ENCODE peak calls at places on chromosomes 12 and 14, in ten cellular contexts. T is BJ, O is sigmoid colon, L is Peyer's patch, E is cardiac muscle cell, N is gastrocnemius medialis, G is Caco-2, B is left ventricle myocardium inferior, X is stomach, U is heart right ventricle. M is an unnamed sample.

GRCh38 chr14:60658909-60659585 is 9.8 kb upstream of the SIX1 start:
- DNase-seq in O (no peak), G (no peak), L (no peak), U (no peak), E (no peak), N (no peak), B (no peak), X (no peak), T (no peak), M (peak; percentile 18)

GRCh38 chr14:21617614-21618013 is 17.1 kb downstream of the OR10G2 start:
- DNase-seq in T (no peak), B (no peak), L (no peak), E (no peak), G (no peak), N (no peak), U (no peak), O (no peak), X (no peak), M (no peak)

GRCh38 chr12:20150835-20151234 is 217.5 kb upstream of the PDE3A start:
- DNase-seq in U (no peak), B (no peak), L (no peak), E (no peak), O (no peak), T (no peak), N (no peak), X (no peak), G (no peak), M (no peak)

GRCh38 chr14:73751157-73751691 is 37.0 kb upstream of the PNMA1 start:
- DNase-seq in O (peak; percentile 69), E (no peak), G (no peak), L (peak; percentile 44), X (no peak), T (no peak), B (no peak), U (no peak), N (no peak), M (no peak)

GRCh38 chr14:82403972-82404371 is 870.3 kb upstream of the SEL1L start:
- DNase-seq in U (no peak), G (no peak), O (no peak), N (no peak), E (peak; percentile 62), T (no peak), B (no peak), X (no peak), L (no peak), M (no peak)

GRCh38 chr12:85784096-85784720 is 52.0 kb downstream of the RASSF9 start:
- DNase-seq in G (no peak), U (no peak), N (no peak), X (no peak), E (no peak), L (no peak), O (no peak), B (no peak), T (no peak), M (peak; percentile 85)

GRCh38 chr12:59973515-59973914 is 377.7 kb downstream of the SLC16A7 start:
- DNase-seq in G (no peak), B (no peak), E (no peak), L (no peak), U (no peak), X (no peak), T (peak; percentile 92), O (no peak), N (no peak), M (peak; percentile 65)

GRCh38 chr14:98233656-98234055 is 1038.3 kb downstream of the BCL11B start:
- DNase-seq in B (no peak), T (no peak), L (no peak), G (no peak), E (no peak), O (no peak), N (no peak), X (no peak), U (no peak), M (peak; percentile 69)

GRCh38 chr14:50425816-50426215 is 29.1 kb upstream of the CDKL1 start:
- DNase-seq in G (no peak), U (no peak), X (no peak), L (no peak), T (peak; percentile 40), E (no peak), N (no peak), O (no peak), B (no peak), M (no peak)

GRCh38 chr14:50421499-50421898 is 24.8 kb upstream of the CDKL1 start:
- DNase-seq in X (no peak), L (no peak), E (no peak), T (no peak), N (no peak), B (no peak), O (no peak), G (no peak), U (no peak), M (no peak)

GRCh38 chr14:50425105-50425504 is 28.4 kb upstream of the CDKL1 start:
- DNase-seq in X (no peak), O (no peak), E (no peak), B (no peak), L (no peak), U (no peak), N (no peak), G (no peak), T (no peak), M (no peak)

GRCh38 chr14:50417853-50418252 is 21.2 kb upstream of the CDKL1 start:
- DNase-seq in B (no peak), U (no peak), O (no peak), X (no peak), E (no peak), G (no peak), L (no peak), T (no peak), N (no peak), M (no peak)

DNA sequence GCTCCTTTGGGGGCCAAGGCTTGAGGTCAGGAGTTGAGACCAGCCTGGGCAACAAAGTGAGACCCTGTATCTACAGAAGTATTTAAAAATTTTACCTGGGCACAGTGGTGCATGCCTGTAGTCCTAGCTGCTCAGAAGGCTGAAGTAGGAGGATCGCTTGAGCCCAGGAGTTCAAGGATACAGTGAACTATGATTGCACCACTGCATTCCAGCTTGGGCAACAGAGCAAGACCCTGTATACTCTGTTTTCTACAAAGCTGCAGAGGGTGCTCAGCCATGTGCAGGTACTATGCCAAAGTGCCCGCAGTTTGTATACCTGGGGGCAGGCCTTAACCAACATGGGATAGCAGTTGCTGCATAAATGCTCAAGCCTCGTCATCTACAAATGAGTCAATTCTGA is 26.8 kb upstream of the CDKL1 start:
- DNase-seq in G (no peak), X (no peak), L (no peak), O (no peak), E (no peak), U (no peak), N (no peak), B (no peak), T (no peak), M (no peak)
- H3K36me3 ChIP-seq in G (peaks cover 2% of the 10 kb centered on the region), X (peaks cover 93% of the 10 kb centered on the region), L (no peaks in the 10 kb centered on the region), O (peaks cover 18% of the 10 kb centered on the region), E (peaks cover 15% of the 10 kb centered on the region), U (peaks cover 100% of the 10 kb centered on the region), N (peaks cover 55% of the 10 kb centered on the region), B (peaks cover 68% of the 10 kb centered on the region), T (peaks cover 6% of the 10 kb centered on the region), M (peaks cover 9% of the 10 kb centered on the region)

GRCh38 chr12:99389751-99390150 is 257.8 kb upstream of the GARIN6 start:
- DNase-seq in U (no peak), G (no peak), T (no peak), B (no peak), L (no peak), X (no peak), E (no peak), N (no peak), O (no peak), M (no peak)

GRCh38 chr12:99387661-99388060 is 259.9 kb upstream of the GARIN6 start:
- DNase-seq in X (no peak), N (no peak), T (no peak), E (no peak), U (no peak), B (no peak), L (no peak), O (no peak), G (no peak), M (no peak)

GRCh38 chr12:99390707-99391106 is 256.8 kb upstream of the GARIN6 start:
- DNase-seq in T (no peak), B (no peak), L (no peak), X (no peak), N (no peak), O (no peak), U (no peak), G (no peak), E (peak; percentile 15), M (no peak)

GRCh38 chr12:99383258-99383657 is 264.3 kb upstream of the GARIN6 start:
- DNase-seq in G (no peak), X (no peak), N (no peak), T (no peak), U (no peak), O (no peak), E (no peak), L (no peak), B (no peak), M (no peak)

DNA sequence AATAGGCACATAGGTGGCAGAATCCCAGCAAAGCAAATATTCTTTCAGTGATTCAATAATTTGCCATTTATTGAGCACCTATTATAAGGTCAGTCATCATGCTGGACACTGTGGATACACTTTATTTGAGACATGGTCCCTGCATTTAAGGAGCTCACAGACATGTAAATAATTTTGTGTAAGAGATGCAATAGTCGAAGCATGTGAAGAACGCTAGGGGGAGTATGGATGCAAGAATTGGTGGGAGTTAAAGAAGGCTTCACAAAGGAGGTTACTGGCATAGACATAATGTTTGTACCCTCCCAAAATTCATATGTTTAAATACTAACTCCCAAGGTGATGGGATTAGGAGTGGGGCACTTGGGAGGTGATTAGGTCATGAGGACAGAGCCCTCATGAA is 260.6 kb upstream of the GARIN6 start:
- DNase-seq in N (no peak), L (no peak), O (no peak), G (no peak), E (peak; percentile 59), U (no peak), X (no peak), B (no peak), T (no peak), M (peak; percentile 21)
- TF ChIP-seq CTCF in N (no peak), L (no peak), O (no peak), G (peak; percentile 72), E (peak; percentile 61), U (peak; percentile 27), X (no peak), B (no peak), T (peak; percentile 39), M (peak; percentile 15)

GRCh38 chr12:49330032-49330619 is 6.9 kb downstream of the C1QL4 start:
- DNase-seq in U (no peak), N (no peak), O (peak; percentile 30), T (no peak), G (no peak), E (no peak), B (no peak), L (no peak), X (no peak), M (no peak)
- H3K36me3 ChIP-seq in U (no peaks in the 10 kb centered on the region), N (no peaks in the 10 kb centered on the region), O (no peaks in the 10 kb centered on the region), T (no peaks in the 10 kb centered on the region), G (peaks cover 4% of the 10 kb centered on the region), E (no peaks in the 10 kb centered on the region), B (no peaks in the 10 kb centered on the region), L (no peaks in the 10 kb centered on the region), X (no peaks in the 10 kb centered on the region), M (peaks cover 8% of the 10 kb centered on the region)

DNA sequence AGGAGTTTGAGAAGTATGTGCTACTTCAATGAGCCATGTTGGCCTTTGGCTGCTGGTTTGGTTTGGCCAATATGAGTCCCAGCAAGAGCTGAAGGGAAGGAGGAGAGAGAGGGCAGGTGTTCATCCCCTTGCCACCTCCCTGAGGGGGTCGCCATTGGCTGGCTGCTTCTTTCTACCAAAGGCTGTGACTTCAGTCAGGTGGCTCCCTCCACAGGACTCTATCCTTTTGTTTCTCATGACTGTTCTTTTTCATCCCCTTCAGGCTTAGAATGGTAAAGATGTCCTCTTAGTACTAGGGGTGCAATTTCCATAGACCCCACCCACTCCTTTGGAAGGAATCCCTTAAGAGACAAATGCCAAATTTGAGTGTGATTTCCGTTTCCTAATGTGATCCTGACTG is 31.2 kb upstream of the OTOGL start:
- DNase-seq in X (no peak), U (no peak), L (no peak), E (no peak), G (no peak), O (no peak), N (no peak), T (no peak), B (no peak), M (no peak)
- TF ChIP-seq CTCF in X (no peak), U (no peak), L (no peak), E (no peak), G (no peak), O (no peak), N (no peak), T (no peak), B (no peak), M (no peak)